ENCODE peak calls at places on chromosomes 3 and 15, in nine cellular contexts. S is foreskin fibroblast; R is AG20443; H is COLO829; F is activated CD8-positive, alpha-beta T cell treated with anti-CD3 and anti-CD28 coated beads for 36 hours; B is cardiac muscle cell; A is non-pigmented ciliary epithelial cell; O is anterior cingulate cortex; K is EL. V is an unnamed sample.

GRCh38 chr15:93179704-93180103 is 90.7 kb upstream of the RGMA start:
- DNase-seq in R (no peak), S (no peak), A (no peak), F (no peak), B (no peak), O (no peak), K (no peak), H (no peak), V (no peak)

GRCh38 chr3:160226026-160226739 is 961 bp downstream of the C3orf80 start:
- DNase-seq in F (peak; percentile 6), B (no peak), K (peak; percentile 5), A (no peak), S (peak; percentile 29), O (no peak), R (peak; percentile 58), H (no peak), V (no peak)

GRCh38 chr3:119013951-119014350 is 20.7 kb downstream of the IGSF11 start:
- DNase-seq in O (no peak), S (no peak), K (no peak), H (no peak), F (no peak), R (no peak), A (no peak), B (no peak), V (no peak)

GRCh38 chr15:54810031-54810430 is 386.7 kb downstream of the RSL24D1 start:
- DNase-seq in K (no peak), B (no peak), R (no peak), H (no peak), O (no peak), F (no peak), A (no peak), S (no peak), V (no peak)

GRCh38 chr15:25596644-25597562 is 158.1 kb upstream of the UBE3A start:
- DNase-seq in S (no peak), K (no peak), R (peak; percentile 62), O (no peak), A (no peak), B (peak; percentile 4), H (no peak), F (no peak), V (no peak)

GRCh38 chr15:45114076-45114750 is at the start of the genes DUOX2 and DUOXA2:
- DNase-seq in R (no peak), H (no peak), B (no peak), A (no peak), K (no peak), F (no peak), O (no peak), S (peak; percentile 30), V (no peak)

GRCh38 chr3:198028718-198029117 is 68.7 kb downstream of the LMLN start:
- DNase-seq in A (peak; percentile 61), K (peak; percentile 19), S (peak; percentile 83), H (no peak), F (no peak), B (peak; percentile 49), O (no peak), R (no peak), V (peak; percentile 61)

GRCh38 chr3:98782826-98783500 is 19.8 kb downstream of the ST3GAL6 start:
- DNase-seq in B (no peak), A (no peak), H (no peak), O (no peak), F (no peak), K (no peak), R (no peak), S (no peak), V (no peak)

GRCh38 chr15:84715442-84716035 is 400 bp downstream of the SEC11A start:
- DNase-seq in K (peak; percentile 27), B (peak; percentile 42), S (peak; percentile 43), O (no peak), F (peak; percentile 73), H (no peak), A (no peak), R (peak; percentile 23), V (peak; percentile 20)

GRCh38 chr3:114362815-114363214 is 69.0 kb downstream of the TIGIT start:
- DNase-seq in B (peak; percentile 66), S (peak; percentile 65), R (peak; percentile 43), A (no peak), K (peak; percentile 40), H (peak; percentile 72), F (no peak), O (no peak), V (no peak)

V was measured in brain microvascular endothelial cell.